ENCODE peak calls at places on chromosomes 5 and 9, in five cellular contexts. M is H1, D is K562, N is A549, B is SK-N-SH. J is an unnamed sample.

GRCh38 chr5:172596638-172597231 is 44.3 kb upstream of the NEURL1B start:
- DNase-seq in N (no peak), M (no peak), D (no peak), B (no peak), J (no peak)

GRCh38 chr9:123710299-123710698 is 219.6 kb downstream of the DENND1A start:
- DNase-seq in M (no peak), B (no peak), N (peak; percentile 46), D (no peak), J (no peak)

GRCh38 chr9:98021306-98022040 is 35.1 kb upstream of the NANS start:
- DNase-seq in M (no peak), D (no peak), N (no peak), B (peak; percentile 50), J (no peak)

GRCh38 chr9:84781431-84781830 is 111.9 kb downstream of the NTRK2 start:
- DNase-seq in N (no peak), D (no peak), B (peak; percentile 15), M (no peak), J (peak; percentile 38)

GRCh38 chr5:59341155-59341554 is 552.4 kb downstream of the PDE4D start:
- DNase-seq in N (no peak), D (no peak), M (no peak), B (no peak), J (no peak)

GRCh38 chr5:157468293-157468965 is 8.4 kb downstream of the NIPAL4 start:
- DNase-seq in M (no peak), D (no peak), B (no peak), N (no peak), J (no peak)

GRCh38 chr9:89497978-89498844 is at the start of gene SEMA4D:
- DNase-seq in B (peak; percentile 95), M (peak; percentile 78), N (peak; percentile 44), D (peak; percentile 77), J (peak; percentile 52)

GRCh38 chr9:136978073-136978864 is 965 bp downstream of the PTGDS start:
- DNase-seq in N (peak; percentile 95), M (peak; percentile 98), D (peak; percentile 99), B (peak; percentile 99), J (peak; percentile 80)

GRCh38 chr5:173627860-173628392 is 11.5 kb upstream of the BOD1 start:
- DNase-seq in B (no peak), D (no peak), N (no peak), M (peak; percentile 58), J (no peak)

GRCh38 chr5:173625686-173626500 is 9.4 kb upstream of the BOD1 start:
- DNase-seq in N (no peak), M (no peak), D (no peak), B (no peak), J (no peak)

GRCh38 chr5:173626501-173626812 is 10.0 kb upstream of the BOD1 start:
- DNase-seq in N (no peak), M (no peak), D (no peak), B (no peak), J (no peak)

GRCh38 chr5:173628501-173628900 is 12.1 kb upstream of the BOD1 start:
- DNase-seq in B (no peak), D (no peak), M (no peak), N (no peak), J (no peak)

GRCh38 chr5:173627271-173627670 is 10.8 kb upstream of the BOD1 start:
- DNase-seq in D (no peak), N (no peak), M (no peak), B (no peak), J (no peak)
- H3K4me1 ChIP-seq in D (no peaks in the 10 kb centered on the region), N (peaks cover 28% of the 10 kb centered on the region), M (peaks cover 18% of the 10 kb centered on the region), B (no peaks in the 10 kb centered on the region), J (no peaks in the 10 kb centered on the region)

GRCh38 chr9:99425124-99425523 is 203.0 kb downstream of the SEC61B start:
- DNase-seq in D (no peak), N (no peak), B (no peak), M (no peak), J (no peak)
- TF ChIP-seq EP300 in D (no peak), N (no peak), B (no peak), M (no peak), J (no peak)

GRCh38 chr5:1175015-1175414 is 26.4 kb upstream of the SLC6A19 start:
- DNase-seq in D (no peak), M (no peak), N (no peak), B (no peak), J (no peak)

GRCh38 chr5:1172007-1172581 is 29.3 kb upstream of the SLC6A19 start:
- DNase-seq in B (no peak), M (no peak), N (no peak), D (no peak), J (no peak)

GRCh38 chr5:1174122-1174936 is 27.1 kb upstream of the SLC6A19 start:
- DNase-seq in N (peak; percentile 79), D (peak; percentile 78), M (peak; percentile 90), B (peak; percentile 82), J (peak; percentile 60)

GRCh38 chr5:1172670-1173404 is 28.6 kb upstream of the SLC6A19 start:
- DNase-seq in D (no peak), N (no peak), M (no peak), B (no peak), J (no peak)

DNA sequence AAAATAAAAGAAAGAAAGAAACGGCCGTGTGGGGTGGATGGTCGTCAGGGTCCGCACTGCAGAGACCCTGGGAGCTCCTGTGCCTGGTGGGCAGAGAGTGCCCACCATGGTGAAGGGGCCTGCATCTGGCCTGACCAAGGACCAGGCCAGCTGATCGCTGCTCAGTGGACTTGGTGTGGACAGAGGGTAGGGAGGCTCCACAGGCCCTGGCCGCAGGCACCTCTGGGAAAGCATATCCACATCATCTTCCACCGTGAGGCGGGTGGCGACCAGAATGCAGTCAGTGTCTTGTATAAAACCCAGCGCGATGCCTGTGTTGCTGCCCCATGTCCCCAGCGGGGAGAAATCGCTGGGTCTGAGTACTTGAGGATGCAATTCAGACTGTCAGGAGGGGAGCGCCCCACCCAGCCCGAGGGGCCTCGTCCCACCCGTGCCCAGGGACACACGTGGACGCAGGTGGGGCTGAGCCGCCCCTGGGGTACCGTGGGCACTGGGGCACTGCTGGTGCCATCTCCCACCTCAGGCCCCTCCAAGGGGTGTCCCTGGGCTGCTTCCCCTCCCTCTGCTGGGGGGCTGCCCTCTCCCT is 27.8 kb upstream of the SLC6A19 start:
- DNase-seq in N (no peak), B (no peak), D (no peak), M (no peak), J (no peak)
- H3K4me1 ChIP-seq in N (peaks cover 5% of the 10 kb centered on the region), B (no peaks in the 10 kb centered on the region), D (peaks cover 45% of the 10 kb centered on the region), M (peaks cover 4% of the 10 kb centered on the region), J (no peaks in the 10 kb centered on the region)

DNA sequence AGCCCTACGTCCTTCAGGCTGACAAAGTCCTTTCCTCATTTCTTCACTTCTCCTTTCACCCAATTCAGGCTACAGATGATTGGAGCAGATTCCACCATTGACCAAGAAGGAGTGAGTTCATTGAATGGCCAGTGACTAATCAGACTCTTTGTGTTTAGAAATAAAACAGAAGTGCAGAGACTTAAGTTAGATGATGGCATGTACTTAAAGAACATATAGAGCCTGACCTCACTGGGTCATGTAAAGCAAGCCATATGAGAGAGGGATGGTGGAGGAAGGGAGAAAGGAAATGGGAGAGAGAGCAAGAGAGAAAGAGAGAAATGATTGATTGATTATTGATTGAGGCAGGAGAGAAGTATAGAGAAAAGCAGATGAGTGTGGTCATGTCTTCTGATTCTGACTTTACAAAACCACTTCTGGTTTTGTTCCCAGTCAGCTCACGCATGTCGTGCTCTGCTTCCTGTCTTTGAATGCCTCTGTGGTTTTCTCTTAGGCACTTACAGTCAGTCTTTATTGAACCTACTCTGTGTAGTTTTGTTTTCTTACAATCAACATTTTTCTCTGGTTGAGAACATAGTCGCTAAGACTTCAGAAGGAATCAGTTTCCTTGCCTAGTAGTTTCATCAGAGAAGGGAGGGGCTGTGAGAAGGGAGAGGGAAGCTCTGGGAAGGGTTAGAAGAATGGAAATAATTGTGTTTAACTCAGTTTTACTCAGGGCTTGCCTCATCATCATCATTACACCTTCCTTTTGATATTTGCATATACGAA is 149.2 kb upstream of the KLF9 start:
- DNase-seq in N (no peak), B (no peak), D (no peak), M (no peak), J (no peak)
- TF ChIP-seq EP300 in N (no peak), B (no peak), D (no peak), M (no peak), J (peak; percentile 58)

DNA sequence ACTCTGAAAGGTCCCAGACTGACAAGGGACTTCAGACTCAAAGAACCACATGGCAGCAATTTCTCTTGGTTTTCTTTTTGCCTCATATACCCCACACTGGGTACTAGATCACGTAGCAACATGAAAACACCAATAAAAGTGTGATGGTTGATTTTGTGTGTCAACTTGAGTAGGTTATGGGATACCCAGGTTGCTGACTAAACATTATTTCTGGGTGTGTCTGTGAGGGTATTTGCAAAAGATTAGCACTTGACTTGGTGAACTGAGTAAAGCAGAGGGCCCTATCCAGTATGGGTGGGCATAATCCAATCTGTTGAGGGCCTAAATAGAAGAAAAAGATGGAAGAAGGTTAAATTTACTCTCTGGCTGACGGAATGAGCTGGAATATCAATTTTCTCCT is 53.8 kb upstream of the ZNF618 start:
- DNase-seq in D (no peak), B (no peak), M (no peak), N (no peak), J (no peak)
- H3K4me1 ChIP-seq in D (no peaks in the 10 kb centered on the region), B (no peaks in the 10 kb centered on the region), M (no peaks in the 10 kb centered on the region), N (no peaks in the 10 kb centered on the region), J (no peaks in the 10 kb centered on the region)

GRCh38 chr5:138463335-138464017 is 1.8 kb upstream of the EGR1 start:
- DNase-seq in M (no peak), D (peak; percentile 30), N (no peak), B (peak; percentile 56), J (peak; percentile 14)
- TF ChIP-seq EP300 in M (no peak), D (no peak), N (no peak), B (no peak), J (no peak)

GRCh38 chr9:121358747-121359146 is 11.3 kb downstream of the STOM start:
- DNase-seq in N (no peak), B (no peak), D (no peak), M (no peak), J (no peak)
- H3K4me1 ChIP-seq in N (peaks cover 64% of the 10 kb centered on the region), B (peaks cover 35% of the 10 kb centered on the region), D (no peaks in the 10 kb centered on the region), M (no peaks in the 10 kb centered on the region), J (peaks cover 49% of the 10 kb centered on the region)